ENCODE peak calls at places on chromosomes 3 and 15, in seven cellular contexts. N is hippocampal formation, W is Right ventricle myocardium superior, Q is RPMI8226, J is A549, Z is ELR, P is GF-D8. M is an unnamed sample.
A peak's percentile ranks its signal among the peaks of the same experiment; 100 is the strongest.

GRCh38 chr15:71290002-71290401 is 174.7 kb downstream of the THSD4 start:
- DNase-seq in W (no peak), N (no peak), P (no peak), Z (no peak), J (no peak), Q (no peak), M (no peak)

GRCh38 chr3:30112904-30113484 is 493.4 kb upstream of the TGFBR2 start:
- DNase-seq in J (peak; percentile 54), N (no peak), Q (peak; percentile 29), W (no peak), P (no peak), Z (peak; percentile 69), M (peak; percentile 46)

GRCh38 chr3:161770532-161771386 is 274.2 kb downstream of the OTOL1 start:
- DNase-seq in Z (peak; percentile 19), W (no peak), Q (peak; percentile 49), P (peak; percentile 36), J (no peak), N (no peak), M (no peak)

GRCh38 chr15:48602358-48603122 is 43.0 kb downstream of the FBN1 start:
- DNase-seq in N (no peak), Q (no peak), P (no peak), J (no peak), W (no peak), Z (peak; percentile 67), M (no peak)

GRCh38 chr15:80093854-80094418 is 34.5 kb downstream of the ZFAND6 start:
- DNase-seq in N (no peak), P (no peak), W (peak; percentile 54), J (peak; percentile 46), Q (no peak), Z (no peak), M (no peak)

GRCh38 chr3:78867409-78868372 is 900.1 kb downstream of the ROBO1 start:
- DNase-seq in N (no peak), Q (no peak), W (no peak), J (no peak), Z (no peak), P (no peak), M (no peak)

GRCh38 chr3:155233213-155233612 is 60.3 kb downstream of the STRIT1 start:
- DNase-seq in Z (peak; percentile 89), W (peak; percentile 57), Q (peak; percentile 14), J (no peak), N (no peak), P (no peak), M (peak; percentile 9)

GRCh38 chr3:110106805-110107204 is 769.5 kb upstream of the DPPA4 start:
- DNase-seq in W (no peak), Q (no peak), P (no peak), Z (peak; percentile 28), N (no peak), J (no peak), M (no peak)

GRCh38 chr3:85631070-85631469 is 672.3 kb downstream of the CADM2 start:
- DNase-seq in P (no peak), W (no peak), Q (no peak), N (no peak), J (no peak), Z (no peak), M (no peak)

GRCh38 chr3:112633757-112634156 is 7.2 kb downstream of the CCDC80 start:
- DNase-seq in Z (no peak), W (no peak), P (no peak), N (no peak), Q (no peak), J (no peak), M (no peak)

GRCh38 chr15:31504462-31504839 is 177.8 kb downstream of the KLF13 start:
- DNase-seq in W (no peak), Z (no peak), J (no peak), N (no peak), P (no peak), Q (no peak), M (no peak)

GRCh38 chr3:192372627-192373026 is 354.7 kb downstream of the FGF12 start:
- DNase-seq in N (no peak), W (no peak), J (no peak), P (no peak), Z (no peak), Q (no peak), M (no peak)

GRCh38 chr3:76096036-76096435 is 310.7 kb upstream of the ZNF717 start:
- DNase-seq in Z (peak; percentile 28), P (no peak), N (no peak), J (no peak), W (no peak), Q (no peak), M (no peak)

GRCh38 chr3:74844428-74844827 is 230.0 kb upstream of the CNTN3 start:
- DNase-seq in P (no peak), Z (no peak), W (no peak), Q (no peak), J (no peak), N (no peak), M (no peak)

GRCh38 chr3:187041362-187042061 is 97.8 kb downstream of the RPL39L start:
- DNase-seq in W (no peak), P (no peak), J (no peak), N (no peak), Q (no peak), Z (peak; percentile 34), M (no peak)

GRCh38 chr3:170760174-170760526 is 109.8 kb downstream of the RPL22L1 start:
- DNase-seq in J (no peak), P (no peak), N (no peak), W (no peak), Z (no peak), Q (no peak), M (peak; percentile 14)

GRCh38 chr3:31013843-31014242 is 119.4 kb upstream of the GADL1 start:
- DNase-seq in P (no peak), Q (no peak), J (no peak), Z (no peak), W (no peak), N (no peak), M (no peak)

GRCh38 chr3:87082806-87083440 is 92.0 kb upstream of the VGLL3 start:
- DNase-seq in Z (peak; percentile 85), P (no peak), J (peak; percentile 81), N (no peak), W (no peak), Q (peak; percentile 47), M (peak; percentile 54)

GRCh38 chr15:79089331-79089889 is 1.2 kb downstream of the RASGRF1 start:
- DNase-seq in W (no peak), J (no peak), N (no peak), Z (no peak), P (no peak), Q (no peak), M (no peak)

GRCh38 chr15:91890614-91891013 is 37.1 kb downstream of the SLCO3A1 start:
- DNase-seq in Z (peak; percentile 7), W (no peak), P (no peak), Q (no peak), N (no peak), J (peak; percentile 42), M (no peak)

GRCh38 chr3:135558906-135559305 is 406.6 kb upstream of the PPP2R3A start:
- DNase-seq in Q (no peak), Z (no peak), J (no peak), W (no peak), N (no peak), P (no peak), M (no peak)

GRCh38 chr15:38854506-38854905 is 289.9 kb upstream of the RASGRP1 start:
- DNase-seq in Q (no peak), J (no peak), Z (no peak), W (no peak), N (no peak), P (no peak), M (no peak)

GRCh38 chr3:42377681-42378080 is 32.7 kb downstream of the LYZL4 start:
- DNase-seq in Q (peak; percentile 26), Z (peak; percentile 9), J (no peak), N (no peak), W (no peak), P (no peak), M (no peak)

GRCh38 chr3:41182504-41183059 is 16.7 kb upstream of the CTNNB1 start:
- DNase-seq in W (no peak), J (no peak), P (no peak), Z (no peak), Q (no peak), N (no peak), M (no peak)

GRCh38 chr15:66704019-66704782 is 2.2 kb downstream of the SMAD6 start:
- DNase-seq in Q (no peak), N (no peak), P (no peak), Z (no peak), W (no peak), J (no peak), M (no peak)

GRCh38 chr3:73379465-73379864 is 245.3 kb downstream of the PDZRN3 start:
- DNase-seq in J (no peak), W (no peak), Q (no peak), N (no peak), P (no peak), Z (peak; percentile 4), M (no peak)

GRCh38 chr3:33915796-33916589 is 117.6 kb downstream of the PDCD6IP start:
- DNase-seq in W (no peak), Q (peak; percentile 38), J (peak; percentile 69), Z (no peak), N (peak; percentile 5), P (no peak), M (peak; percentile 11)

GRCh38 chr3:4802903-4803302 is 176.3 kb upstream of the BHLHE40 start:
- DNase-seq in J (no peak), N (no peak), Q (no peak), Z (no peak), W (no peak), P (no peak), M (no peak)

GRCh38 chr3:100184960-100185566 is 70.8 kb upstream of the FILIP1L start:
- DNase-seq in Q (no peak), Z (no peak), W (no peak), J (no peak), P (no peak), N (no peak), M (no peak)

GRCh38 chr3:187011915-187012314 is 81.6 kb downstream of the ST6GAL1 start:
- DNase-seq in N (peak; percentile 22), Q (no peak), W (no peak), J (no peak), P (no peak), Z (no peak), M (no peak)

GRCh38 chr3:141876891-141877561 is 583 bp downstream of the ATP1B3 start:
- DNase-seq in W (peak; percentile 68), Q (peak; percentile 64), P (peak; percentile 10), J (peak; percentile 40), Z (peak; percentile 62), N (peak; percentile 20), M (peak; percentile 67)